ENCODE peak calls at places on chromosomes 3 and 15, in five cellular contexts. One of them, this sample, is unnamed.

GRCh38 chr15:98668566-98669308 is 20.4 kb downstream of the IGF1R start:
- DNase-seq in stomach: no peak
- DNase-seq in esophagus muscularis mucosa: no peak
- DNase-seq in transverse colon: no peak
- DNase-seq in suprapubic skin: no peak
- DNase-seq in this sample: no peak

GRCh38 chr3:38662544-38662943 is 13.1 kb upstream of the SCN5A start:
- DNase-seq in transverse colon: no peak
- DNase-seq in suprapubic skin: no peak
- DNase-seq in stomach: no peak
- DNase-seq in esophagus muscularis mucosa: no peak
- DNase-seq in this sample: no peak

GRCh38 chr3:147760998-147761397 is 351.8 kb downstream of the ZIC1 start:
- DNase-seq in stomach: no peak
- DNase-seq in esophagus muscularis mucosa: no peak
- DNase-seq in suprapubic skin: no peak
- DNase-seq in transverse colon: no peak
- DNase-seq in this sample: no peak

GRCh38 chr3:172675371-172676193 is 35.3 kb downstream of the NCEH1 start:
- DNase-seq in stomach: no peak
- DNase-seq in transverse colon: no peak
- DNase-seq in esophagus muscularis mucosa: no peak
- DNase-seq in suprapubic skin: no peak
- DNase-seq in this sample: no peak

GRCh38 chr3:185253645-185254410 is at the start of gene EHHADH:
- DNase-seq in suprapubic skin: peak
- DNase-seq in stomach: peak
- DNase-seq in transverse colon: peak
- DNase-seq in esophagus muscularis mucosa: peak
- DNase-seq in this sample: peak

GRCh38 chr15:52997123-52997522 is 207.0 kb upstream of the ONECUT1 start:
- DNase-seq in suprapubic skin: no peak
- DNase-seq in transverse colon: no peak
- DNase-seq in stomach: no peak
- DNase-seq in esophagus muscularis mucosa: no peak
- DNase-seq in this sample: no peak

GRCh38 chr3:44628716-44629115 is 3.9 kb downstream of the ZNF197 start:
- DNase-seq in stomach: no peak
- DNase-seq in esophagus muscularis mucosa: no peak
- DNase-seq in transverse colon: no peak
- DNase-seq in suprapubic skin: no peak
- DNase-seq in this sample: no peak

GRCh38 chr15:25501828-25502446 is 63.1 kb upstream of the UBE3A start:
- DNase-seq in transverse colon: no peak
- DNase-seq in esophagus muscularis mucosa: no peak
- DNase-seq in stomach: no peak
- DNase-seq in suprapubic skin: no peak
- DNase-seq in this sample: no peak

GRCh38 chr3:51382947-51383578 is 2.0 kb upstream of the MANF start:
- DNase-seq in stomach: no peak
- DNase-seq in transverse colon: no peak
- DNase-seq in suprapubic skin: peak
- DNase-seq in esophagus muscularis mucosa: no peak
- DNase-seq in this sample: no peak

GRCh38 chr15:66995257-66995656 is 70.1 kb upstream of the SMAD3 start:
- DNase-seq in suprapubic skin: no peak
- DNase-seq in stomach: no peak
- DNase-seq in esophagus muscularis mucosa: peak
- DNase-seq in transverse colon: no peak
- DNase-seq in this sample: no peak

GRCh38 chr3:120077726-120078125 is 16.5 kb downstream of the GSK3B start:
- DNase-seq in stomach: no peak
- DNase-seq in transverse colon: no peak
- DNase-seq in suprapubic skin: no peak
- DNase-seq in esophagus muscularis mucosa: no peak
- DNase-seq in this sample: no peak

GRCh38 chr3:120071259-120071658 is 23.0 kb downstream of the GSK3B start:
- DNase-seq in transverse colon: no peak
- DNase-seq in esophagus muscularis mucosa: no peak
- DNase-seq in suprapubic skin: no peak
- DNase-seq in stomach: no peak
- DNase-seq in this sample: no peak

GRCh38 chr3:120070263-120070981 is 23.8 kb downstream of the GSK3B start:
- DNase-seq in suprapubic skin: no peak
- DNase-seq in stomach: no peak
- DNase-seq in transverse colon: no peak
- DNase-seq in esophagus muscularis mucosa: no peak
- DNase-seq in this sample: no peak

GRCh38 chr3:120067090-120067489 is 27.2 kb downstream of the GSK3B start:
- DNase-seq in esophagus muscularis mucosa: no peak
- DNase-seq in stomach: no peak
- DNase-seq in transverse colon: no peak
- DNase-seq in suprapubic skin: no peak
- DNase-seq in this sample: no peak

GRCh38 chr3:120072867-120073525 is 21.3 kb downstream of the GSK3B start:
- DNase-seq in esophagus muscularis mucosa: no peak
- DNase-seq in stomach: no peak
- DNase-seq in suprapubic skin: no peak
- DNase-seq in transverse colon: peak
- DNase-seq in this sample: no peak
- TF ChIP-seq CTCF in esophagus muscularis mucosa: no peak
- TF ChIP-seq CTCF in stomach: no peak
- TF ChIP-seq CTCF in suprapubic skin: no peak
- TF ChIP-seq CTCF in transverse colon: no peak
- TF ChIP-seq CTCF in this sample: no peak

DNA sequence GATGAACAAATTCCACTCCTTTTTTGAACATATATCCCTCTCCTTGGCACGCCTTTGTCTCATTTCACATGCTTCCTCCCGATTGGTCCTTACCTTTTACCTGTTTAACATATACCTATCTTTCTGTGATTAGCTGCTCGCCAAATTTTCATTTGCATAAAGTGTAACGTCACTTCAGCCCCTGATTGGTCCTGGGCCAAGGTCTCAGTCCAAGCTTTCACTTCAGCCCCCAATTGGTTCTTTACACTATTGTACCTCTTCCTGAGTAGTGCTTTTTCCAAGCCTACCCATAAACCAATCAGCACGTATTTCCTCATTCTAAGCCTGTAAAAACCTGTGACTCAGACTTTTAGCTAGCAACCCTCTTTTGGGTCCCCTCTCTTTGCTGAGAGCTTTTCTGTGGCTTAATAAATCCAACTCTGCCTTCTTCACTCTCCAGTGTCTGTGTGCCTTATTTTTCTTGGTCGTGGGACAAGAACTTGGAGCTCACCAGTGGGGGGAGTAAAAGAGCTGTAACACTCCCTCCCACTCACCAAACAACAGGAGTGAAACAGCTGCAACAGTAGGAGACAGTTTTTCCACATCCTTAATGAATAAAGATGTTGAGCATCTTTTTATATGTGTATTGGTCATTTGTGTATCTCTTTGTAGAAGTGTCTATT is 584 bp upstream of the XCR1 start:
- DNase-seq in esophagus muscularis mucosa: peak
- DNase-seq in suprapubic skin: no peak
- DNase-seq in stomach: no peak
- DNase-seq in transverse colon: no peak
- DNase-seq in this sample: no peak
- TF ChIP-seq POLR2AphosphoS5 in esophagus muscularis mucosa: no peak
- TF ChIP-seq POLR2AphosphoS5 in suprapubic skin: no peak
- TF ChIP-seq POLR2AphosphoS5 in stomach: no peak
- TF ChIP-seq POLR2AphosphoS5 in transverse colon: no peak
- TF ChIP-seq POLR2AphosphoS5 in this sample: no peak

DNA sequence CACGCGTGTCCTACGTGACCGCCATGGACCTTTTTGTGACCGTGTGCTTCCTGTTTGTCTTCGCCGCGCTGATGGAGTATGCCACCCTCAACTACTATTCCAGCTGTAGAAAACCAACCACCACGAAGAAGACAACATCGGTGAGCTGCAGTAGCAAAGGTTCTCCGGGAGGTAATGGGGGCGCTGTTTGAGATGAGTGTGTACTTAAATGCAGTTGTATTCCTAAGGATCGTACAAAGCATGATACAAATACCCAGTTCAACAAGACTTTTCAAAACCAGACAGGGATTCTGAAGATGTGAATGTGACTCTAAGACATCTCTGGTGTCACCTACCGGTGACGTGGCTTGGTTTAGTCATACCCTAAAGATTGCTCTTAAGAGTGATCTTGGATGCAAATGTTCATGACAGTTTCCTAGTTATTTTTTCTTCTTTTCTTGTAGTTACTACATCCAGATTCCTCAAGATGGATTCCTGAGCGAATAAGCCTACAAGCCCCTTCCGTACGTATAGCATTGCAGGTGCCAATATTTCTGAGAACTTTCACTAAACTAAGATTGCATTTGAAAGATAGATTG is 556.6 kb downstream of the GABRG3 start:
- DNase-seq in transverse colon: no peak
- DNase-seq in stomach: no peak
- DNase-seq in esophagus muscularis mucosa: peak
- DNase-seq in suprapubic skin: no peak
- DNase-seq in this sample: no peak
- TF ChIP-seq CTCF in transverse colon: no peak
- TF ChIP-seq CTCF in stomach: no peak
- TF ChIP-seq CTCF in esophagus muscularis mucosa: no peak
- TF ChIP-seq CTCF in suprapubic skin: no peak
- TF ChIP-seq CTCF in this sample: no peak

GRCh38 chr3:129281726-129282125 is 3.1 kb downstream of the HMCES start:
- DNase-seq in stomach: no peak
- DNase-seq in suprapubic skin: no peak
- DNase-seq in esophagus muscularis mucosa: no peak
- DNase-seq in transverse colon: no peak
- DNase-seq in this sample: no peak

GRCh38 chr3:129278439-129278969 is at the start of gene HMCES:
- DNase-seq in stomach: peak
- DNase-seq in transverse colon: peak
- DNase-seq in esophagus muscularis mucosa: peak
- DNase-seq in suprapubic skin: peak
- DNase-seq in this sample: peak

GRCh38 chr3:129280183-129280582 is 1.5 kb downstream of the HMCES start:
- DNase-seq in esophagus muscularis mucosa: no peak
- DNase-seq in transverse colon: no peak
- DNase-seq in stomach: no peak
- DNase-seq in suprapubic skin: no peak
- DNase-seq in this sample: no peak

GRCh38 chr3:129277829-129278271 is 820 bp upstream of the HMCES start:
- DNase-seq in transverse colon: peak
- DNase-seq in esophagus muscularis mucosa: no peak
- DNase-seq in stomach: no peak
- DNase-seq in suprapubic skin: peak
- DNase-seq in this sample: no peak

DNA sequence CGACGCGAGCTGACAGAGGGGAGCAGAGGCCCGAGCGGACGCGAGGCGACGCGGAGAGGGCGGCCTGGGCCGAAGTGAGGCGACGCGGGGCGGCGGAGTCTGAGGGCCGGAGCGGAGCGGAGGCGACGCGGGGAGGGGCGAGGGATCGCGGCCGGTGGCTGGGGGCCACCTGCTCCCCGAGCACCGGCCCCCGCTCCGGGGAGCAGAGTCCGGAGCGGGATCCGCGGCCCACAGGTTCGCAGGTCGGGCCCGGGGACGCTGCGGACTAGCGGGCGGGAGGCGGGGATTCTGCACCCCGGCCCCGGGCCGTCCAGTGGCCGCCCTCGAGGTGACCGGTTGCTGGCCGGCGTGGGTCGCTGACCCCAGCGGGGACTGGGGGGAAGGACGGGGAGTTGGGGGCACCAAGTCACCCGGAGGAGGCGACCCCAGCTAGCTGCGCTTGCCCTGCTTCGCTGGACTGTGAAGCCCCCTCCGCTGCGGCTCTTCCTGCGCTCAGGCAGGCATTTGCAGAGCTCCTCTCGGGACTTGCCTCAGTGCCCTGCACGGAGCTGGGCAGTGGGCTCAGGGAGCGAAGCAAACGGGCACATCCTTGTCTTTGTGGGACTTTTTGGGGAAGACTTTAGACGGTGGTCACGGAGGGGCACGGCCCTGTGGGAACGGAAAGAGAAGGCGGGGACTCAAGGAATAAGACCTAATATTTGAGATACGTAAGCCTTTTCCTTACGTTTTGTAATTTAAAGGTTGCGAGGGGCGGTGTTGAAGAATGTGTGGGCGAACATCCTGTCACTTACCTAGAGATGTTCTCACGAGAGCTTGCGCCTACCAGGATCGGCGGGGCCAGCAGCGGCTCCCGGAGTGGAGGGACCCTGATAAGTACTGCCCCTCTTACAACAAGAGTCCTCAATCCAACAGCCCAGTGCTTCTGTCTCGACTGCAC is 568 bp downstream of the HMCES start:
- DNase-seq in esophagus muscularis mucosa: no peak
- DNase-seq in transverse colon: peak
- DNase-seq in suprapubic skin: peak
- DNase-seq in stomach: peak
- DNase-seq in this sample: peak
- TF ChIP-seq POLR2AphosphoS5 in esophagus muscularis mucosa: no peak
- TF ChIP-seq POLR2AphosphoS5 in transverse colon: peak
- TF ChIP-seq POLR2AphosphoS5 in suprapubic skin: no peak
- TF ChIP-seq POLR2AphosphoS5 in stomach: no peak
- TF ChIP-seq POLR2AphosphoS5 in this sample: no peak

GRCh38 chr15:72474912-72475601 is 927 bp downstream of the ARIH1 start:
- DNase-seq in transverse colon: peak
- DNase-seq in suprapubic skin: peak
- DNase-seq in stomach: peak
- DNase-seq in esophagus muscularis mucosa: peak
- DNase-seq in this sample: peak
- TF ChIP-seq CTCF in transverse colon: no peak
- TF ChIP-seq CTCF in suprapubic skin: no peak
- TF ChIP-seq CTCF in stomach: no peak
- TF ChIP-seq CTCF in esophagus muscularis mucosa: no peak
- TF ChIP-seq CTCF in this sample: no peak

GRCh38 chr3:150607267-150608065 is 4.3 kb downstream of the SELENOT start:
- DNase-seq in suprapubic skin: no peak
- DNase-seq in transverse colon: no peak
- DNase-seq in esophagus muscularis mucosa: no peak
- DNase-seq in stomach: no peak
- DNase-seq in this sample: no peak
- TF ChIP-seq POLR2AphosphoS5 in suprapubic skin: no peak
- TF ChIP-seq POLR2AphosphoS5 in transverse colon: no peak
- TF ChIP-seq POLR2AphosphoS5 in esophagus muscularis mucosa: no peak
- TF ChIP-seq POLR2AphosphoS5 in stomach: no peak
- TF ChIP-seq POLR2AphosphoS5 in this sample: no peak

GRCh38 chr15:36682091-36682490 is 102.7 kb downstream of the CDIN1 start:
- DNase-seq in esophagus muscularis mucosa: no peak
- DNase-seq in suprapubic skin: no peak
- DNase-seq in transverse colon: no peak
- DNase-seq in stomach: no peak
- DNase-seq in this sample: no peak
- TF ChIP-seq CTCF in esophagus muscularis mucosa: no peak
- TF ChIP-seq CTCF in suprapubic skin: no peak
- TF ChIP-seq CTCF in transverse colon: no peak
- TF ChIP-seq CTCF in stomach: no peak
- TF ChIP-seq CTCF in this sample: no peak

GRCh38 chr3:5463986-5464385 is 276.5 kb downstream of the EDEM1 start:
- DNase-seq in suprapubic skin: no peak
- DNase-seq in esophagus muscularis mucosa: no peak
- DNase-seq in transverse colon: no peak
- DNase-seq in stomach: no peak
- DNase-seq in this sample: no peak
- TF ChIP-seq POLR2AphosphoS5 in suprapubic skin: no peak
- TF ChIP-seq POLR2AphosphoS5 in esophagus muscularis mucosa: no peak
- TF ChIP-seq POLR2AphosphoS5 in transverse colon: no peak
- TF ChIP-seq POLR2AphosphoS5 in stomach: no peak
- TF ChIP-seq POLR2AphosphoS5 in this sample: no peak

This sample was measured in sigmoid colon.